ENCODE peak calls at places on chromosomes 4 and X, in ten cellular contexts. One of them, this sample, is unnamed. For H3K36me3, the result is how much of the 10 kb centered on the place peaks cover.

GRCh38 chr4:154569584-154569983 is 6.8 kb downstream of the FGB start:
- DNase-seq in mammary epithelial cell: no peak
- DNase-seq in GM23338: no peak
- DNase-seq in cardiac muscle cell: no peak
- DNase-seq in tibial artery: no peak
- DNase-seq in body of pancreas: no peak
- DNase-seq in Peyer's patch: no peak
- DNase-seq in A673: no peak
- DNase-seq in uterus: no peak
- DNase-seq in right atrium auricular region: no peak
- DNase-seq in this sample: no peak

GRCh38 chr4:38860788-38861424 is 4.3 kb upstream of the TLR6 start:
- DNase-seq in mammary epithelial cell: peak
- DNase-seq in GM23338: peak
- DNase-seq in cardiac muscle cell: peak
- DNase-seq in tibial artery: no peak
- DNase-seq in body of pancreas: peak
- DNase-seq in Peyer's patch: peak
- DNase-seq in A673: peak
- DNase-seq in uterus: no peak
- DNase-seq in right atrium auricular region: no peak
- DNase-seq in this sample: no peak

GRCh38 chr4:99324978-99325377 is 3.8 kb upstream of the ADH1B start:
- DNase-seq in mammary epithelial cell: no peak
- DNase-seq in GM23338: peak
- DNase-seq in cardiac muscle cell: no peak
- DNase-seq in tibial artery: peak
- DNase-seq in body of pancreas: peak
- DNase-seq in Peyer's patch: no peak
- DNase-seq in A673: no peak
- DNase-seq in uterus: peak
- DNase-seq in right atrium auricular region: peak
- DNase-seq in this sample: no peak

GRCh38 chrX:95058815-95059214 is 1384.8 kb downstream of the FAM133A start:
- DNase-seq in mammary epithelial cell: peak
- DNase-seq in GM23338: no peak
- DNase-seq in cardiac muscle cell: no peak
- DNase-seq in tibial artery: no peak
- DNase-seq in body of pancreas: no peak
- DNase-seq in Peyer's patch: no peak
- DNase-seq in A673: no peak
- DNase-seq in uterus: no peak
- DNase-seq in right atrium auricular region: no peak
- DNase-seq in this sample: peak

GRCh38 chr4:133154725-133155124 is 5.6 kb downstream of the PCDH10 start:
- DNase-seq in mammary epithelial cell: no peak
- DNase-seq in GM23338: peak
- DNase-seq in cardiac muscle cell: peak
- DNase-seq in tibial artery: no peak
- DNase-seq in body of pancreas: no peak
- DNase-seq in Peyer's patch: no peak
- DNase-seq in A673: peak
- DNase-seq in uterus: no peak
- DNase-seq in right atrium auricular region: no peak
- DNase-seq in this sample: no peak

GRCh38 chrX:31251336-31251735 is 179.5 kb upstream of the FTHL17 start:
- DNase-seq in mammary epithelial cell: no peak
- DNase-seq in GM23338: no peak
- DNase-seq in cardiac muscle cell: no peak
- DNase-seq in tibial artery: no peak
- DNase-seq in body of pancreas: no peak
- DNase-seq in Peyer's patch: no peak
- DNase-seq in A673: no peak
- DNase-seq in uterus: no peak
- DNase-seq in right atrium auricular region: no peak
- DNase-seq in this sample: no peak

GRCh38 chrX:68696267-68696666 is 48.8 kb downstream of the STARD8 start:
- DNase-seq in mammary epithelial cell: no peak
- DNase-seq in GM23338: no peak
- DNase-seq in cardiac muscle cell: no peak
- DNase-seq in tibial artery: no peak
- DNase-seq in body of pancreas: no peak
- DNase-seq in Peyer's patch: no peak
- DNase-seq in A673: no peak
- DNase-seq in uterus: no peak
- DNase-seq in right atrium auricular region: no peak
- DNase-seq in this sample: no peak

GRCh38 chr4:20252656-20253271 is 1.1 kb downstream of the SLIT2 start:
- DNase-seq in mammary epithelial cell: no peak
- DNase-seq in GM23338: peak
- DNase-seq in cardiac muscle cell: peak
- DNase-seq in tibial artery: peak
- DNase-seq in body of pancreas: peak
- DNase-seq in Peyer's patch: no peak
- DNase-seq in A673: peak
- DNase-seq in uterus: peak
- DNase-seq in right atrium auricular region: no peak
- DNase-seq in this sample: no peak

GRCh38 chr4:80058740-80059139 is 14.3 kb downstream of the ANTXR2 start:
- DNase-seq in mammary epithelial cell: no peak
- DNase-seq in GM23338: no peak
- DNase-seq in cardiac muscle cell: no peak
- DNase-seq in tibial artery: no peak
- DNase-seq in body of pancreas: no peak
- DNase-seq in Peyer's patch: peak
- DNase-seq in A673: no peak
- DNase-seq in uterus: no peak
- DNase-seq in right atrium auricular region: no peak
- DNase-seq in this sample: no peak

GRCh38 chrX:105910563-105911105 is 88.3 kb downstream of the NRK start:
- DNase-seq in mammary epithelial cell: no peak
- DNase-seq in GM23338: no peak
- DNase-seq in cardiac muscle cell: no peak
- DNase-seq in tibial artery: no peak
- DNase-seq in body of pancreas: no peak
- DNase-seq in Peyer's patch: no peak
- DNase-seq in A673: no peak
- DNase-seq in uterus: no peak
- DNase-seq in right atrium auricular region: no peak
- DNase-seq in this sample: no peak

GRCh38 chr4:107939307-107939706 is 8.0 kb downstream of the CYP2U1 start:
- DNase-seq in mammary epithelial cell: peak
- DNase-seq in GM23338: no peak
- DNase-seq in cardiac muscle cell: no peak
- DNase-seq in tibial artery: no peak
- DNase-seq in body of pancreas: no peak
- DNase-seq in Peyer's patch: no peak
- DNase-seq in A673: no peak
- DNase-seq in uterus: no peak
- DNase-seq in right atrium auricular region: no peak
- DNase-seq in this sample: no peak

GRCh38 chrX:68249401-68249831 is 183.9 kb downstream of the OPHN1 start:
- DNase-seq in mammary epithelial cell: no peak
- DNase-seq in GM23338: no peak
- DNase-seq in cardiac muscle cell: no peak
- DNase-seq in tibial artery: peak
- DNase-seq in body of pancreas: peak
- DNase-seq in Peyer's patch: no peak
- DNase-seq in A673: no peak
- DNase-seq in uterus: peak
- DNase-seq in right atrium auricular region: no peak
- DNase-seq in this sample: no peak

GRCh38 chrX:53882331-53882730 is 161.9 kb downstream of the PHF8 start:
- DNase-seq in mammary epithelial cell: no peak
- DNase-seq in GM23338: no peak
- DNase-seq in cardiac muscle cell: peak
- DNase-seq in tibial artery: no peak
- DNase-seq in body of pancreas: peak
- DNase-seq in Peyer's patch: no peak
- DNase-seq in A673: no peak
- DNase-seq in uterus: no peak
- DNase-seq in right atrium auricular region: no peak
- DNase-seq in this sample: peak

GRCh38 chrX:15507005-15507404 is 6.4 kb downstream of the BMX start:
- DNase-seq in mammary epithelial cell: no peak
- DNase-seq in GM23338: peak
- DNase-seq in cardiac muscle cell: no peak
- DNase-seq in tibial artery: no peak
- DNase-seq in body of pancreas: no peak
- DNase-seq in Peyer's patch: no peak
- DNase-seq in A673: no peak
- DNase-seq in uterus: no peak
- DNase-seq in right atrium auricular region: no peak
- DNase-seq in this sample: no peak
- H3K4me3 ChIP-seq in mammary epithelial cell: no peak
- H3K4me3 ChIP-seq in GM23338: no peak
- H3K4me3 ChIP-seq in cardiac muscle cell: no peak
- H3K4me3 ChIP-seq in tibial artery: no peak
- H3K4me3 ChIP-seq in body of pancreas: no peak
- H3K4me3 ChIP-seq in Peyer's patch: no peak
- H3K4me3 ChIP-seq in A673: no peak
- H3K4me3 ChIP-seq in uterus: no peak
- H3K4me3 ChIP-seq in right atrium auricular region: no peak
- H3K4me3 ChIP-seq in this sample: no peak

DNA sequence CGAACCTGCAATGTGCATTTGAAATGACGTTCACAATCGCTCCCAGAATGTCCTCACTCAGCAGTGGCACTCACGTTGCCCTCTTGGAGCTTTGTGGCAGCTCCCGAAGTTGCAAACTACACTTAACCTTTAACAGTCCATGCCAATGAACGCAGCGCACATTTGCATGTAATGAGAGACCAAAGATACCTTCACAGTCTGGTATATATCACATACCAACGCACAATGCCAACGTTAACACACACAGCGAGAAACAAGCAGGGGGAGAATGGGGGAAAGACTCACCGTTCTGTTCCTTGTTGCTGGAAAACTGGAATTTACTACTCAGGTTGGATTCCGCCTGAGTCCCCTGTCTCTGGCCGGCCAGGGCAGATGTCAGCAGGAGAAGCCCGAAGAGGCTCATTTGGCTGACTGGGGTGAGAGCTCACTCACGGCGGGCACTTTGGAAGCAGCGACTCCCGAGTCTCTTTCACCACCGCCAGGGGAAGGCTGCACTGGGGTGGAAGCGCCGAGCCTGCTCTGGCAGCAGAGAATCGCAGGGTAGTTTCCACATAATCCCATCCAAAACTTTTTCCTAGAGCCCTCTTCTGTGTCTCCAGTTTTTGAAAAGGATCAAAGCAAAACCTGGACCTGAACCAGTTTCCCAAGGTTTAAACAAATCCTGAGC is 965 bp downstream of the PDGFC start:
- DNase-seq in mammary epithelial cell: peak
- DNase-seq in GM23338: peak
- DNase-seq in cardiac muscle cell: peak
- DNase-seq in tibial artery: peak
- DNase-seq in body of pancreas: peak
- DNase-seq in Peyer's patch: no peak
- DNase-seq in A673: peak
- DNase-seq in uterus: peak
- DNase-seq in right atrium auricular region: peak
- DNase-seq in this sample: no peak
- TF ChIP-seq CTCF in mammary epithelial cell: peak
- TF ChIP-seq CTCF in GM23338: peak
- TF ChIP-seq CTCF in cardiac muscle cell: peak
- TF ChIP-seq CTCF in tibial artery: peak
- TF ChIP-seq CTCF in body of pancreas: peak
- TF ChIP-seq CTCF in Peyer's patch: no peak
- TF ChIP-seq CTCF in A673: peak
- TF ChIP-seq CTCF in uterus: peak
- TF ChIP-seq CTCF in right atrium auricular region: no peak
- TF ChIP-seq CTCF in this sample: peak

GRCh38 chr4:54233697-54234496 is 4.8 kb downstream of the PDGFRA start:
- DNase-seq in mammary epithelial cell: peak
- DNase-seq in GM23338: peak
- DNase-seq in cardiac muscle cell: peak
- DNase-seq in tibial artery: peak
- DNase-seq in body of pancreas: peak
- DNase-seq in Peyer's patch: peak
- DNase-seq in A673: peak
- DNase-seq in uterus: peak
- DNase-seq in right atrium auricular region: peak
- DNase-seq in this sample: no peak
- H3K36me3 ChIP-seq in mammary epithelial cell: under half
- H3K36me3 ChIP-seq in GM23338: under half
- H3K36me3 ChIP-seq in cardiac muscle cell: under half
- H3K36me3 ChIP-seq in tibial artery: under half
- H3K36me3 ChIP-seq in body of pancreas: under half
- H3K36me3 ChIP-seq in Peyer's patch: under half
- H3K36me3 ChIP-seq in A673: under half
- H3K36me3 ChIP-seq in uterus: under half
- H3K36me3 ChIP-seq in right atrium auricular region: under half
- H3K36me3 ChIP-seq in this sample: under half

GRCh38 chr4:140085924-140086323 is 68.1 kb downstream of the MAML3 start:
- DNase-seq in mammary epithelial cell: no peak
- DNase-seq in GM23338: no peak
- DNase-seq in cardiac muscle cell: no peak
- DNase-seq in tibial artery: no peak
- DNase-seq in body of pancreas: no peak
- DNase-seq in Peyer's patch: no peak
- DNase-seq in A673: no peak
- DNase-seq in uterus: no peak
- DNase-seq in right atrium auricular region: no peak
- DNase-seq in this sample: no peak
- H3K4me3 ChIP-seq in mammary epithelial cell: no peak
- H3K4me3 ChIP-seq in GM23338: no peak
- H3K4me3 ChIP-seq in cardiac muscle cell: no peak
- H3K4me3 ChIP-seq in tibial artery: peak
- H3K4me3 ChIP-seq in body of pancreas: no peak
- H3K4me3 ChIP-seq in Peyer's patch: no peak
- H3K4me3 ChIP-seq in A673: no peak
- H3K4me3 ChIP-seq in uterus: no peak
- H3K4me3 ChIP-seq in right atrium auricular region: no peak
- H3K4me3 ChIP-seq in this sample: no peak

DNA sequence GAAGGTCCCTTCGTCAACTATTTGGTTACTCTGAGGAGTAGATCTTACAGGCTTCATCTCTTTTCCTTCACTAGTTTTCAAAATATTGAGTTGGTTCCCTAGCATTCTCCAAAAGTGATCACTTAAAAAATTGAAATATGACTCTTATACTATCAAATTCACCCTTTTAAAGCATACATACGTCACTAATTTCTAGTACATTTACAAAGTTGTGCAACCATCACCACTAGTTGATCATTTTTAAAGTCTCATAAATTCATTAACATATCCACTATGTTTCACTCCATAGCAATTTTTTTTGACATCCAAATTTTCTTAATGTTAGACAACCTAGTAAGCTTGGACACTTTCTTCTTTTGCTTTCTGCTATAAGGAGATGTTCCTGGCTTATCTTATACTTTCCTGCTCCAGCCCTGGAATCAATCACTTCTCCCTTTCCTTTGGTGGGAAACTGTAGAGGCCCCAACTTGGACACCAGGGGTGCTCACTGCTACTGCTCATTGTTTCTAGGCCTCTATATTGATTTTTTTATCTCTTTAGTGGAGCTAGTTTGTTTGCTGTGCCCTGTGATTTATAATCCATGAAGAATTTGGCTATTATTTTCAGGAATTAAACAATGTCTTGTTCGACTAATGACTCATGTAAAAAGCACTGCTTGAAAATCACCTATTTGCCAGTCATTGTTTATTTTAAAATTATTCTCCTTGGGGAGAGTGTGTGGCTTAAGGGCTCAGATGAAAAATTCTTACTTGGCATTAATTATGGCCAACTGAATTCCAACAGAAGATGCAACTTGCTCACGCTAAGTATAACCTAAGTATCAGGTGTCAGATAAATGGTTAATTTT is 4.0 kb upstream of the ZFX start:
- DNase-seq in mammary epithelial cell: peak
- DNase-seq in GM23338: no peak
- DNase-seq in cardiac muscle cell: no peak
- DNase-seq in tibial artery: no peak
- DNase-seq in body of pancreas: no peak
- DNase-seq in Peyer's patch: no peak
- DNase-seq in A673: peak
- DNase-seq in uterus: no peak
- DNase-seq in right atrium auricular region: no peak
- DNase-seq in this sample: peak
- TF ChIP-seq CTCF in mammary epithelial cell: no peak
- TF ChIP-seq CTCF in GM23338: no peak
- TF ChIP-seq CTCF in cardiac muscle cell: peak
- TF ChIP-seq CTCF in tibial artery: no peak
- TF ChIP-seq CTCF in body of pancreas: no peak
- TF ChIP-seq CTCF in Peyer's patch: no peak
- TF ChIP-seq CTCF in A673: no peak
- TF ChIP-seq CTCF in uterus: no peak
- TF ChIP-seq CTCF in right atrium auricular region: no peak
- TF ChIP-seq CTCF in this sample: peak